ENCODE peak calls at places on chromosomes 4 and X, in six cellular contexts. H is CD4-positive, CD25-positive, alpha-beta regulatory T cell; O is fibroblast of mammary gland; G is upper lobe of right lung; A is NB4; Z is gastrocnemius medialis. X is an unnamed sample.

GRCh38 chr4:176436500-176436973 is 116.8 kb downstream of the SPCS3 start:
- DNase-seq in H (no peak), O (peak), G (no peak), A (no peak), Z (no peak), X (peak)

GRCh38 chr4:41050840-41051775 is 163.2 kb downstream of the APBB2 start:
- DNase-seq in H (no peak), O (peak), G (no peak), A (no peak), Z (no peak), X (no peak)

GRCh38 chrX:8692886-8693285 is 39.1 kb downstream of the ANOS1 start:
- DNase-seq in H (no peak), O (peak), G (no peak), A (no peak), Z (no peak), X (no peak)

GRCh38 chrX:39953879-39954278 is 143.9 kb downstream of the BCOR start:
- DNase-seq in H (no peak), O (peak), G (peak), A (no peak), Z (peak), X (no peak)

GRCh38 chrX:111387470-111387869 is 24.5 kb downstream of the DCX start:
- DNase-seq in H (no peak), O (no peak), G (no peak), A (no peak), Z (no peak), X (no peak)

GRCh38 chrX:136684120-136684519 is 36.2 kb downstream of the CD40LG start:
- DNase-seq in H (no peak), O (peak), G (no peak), A (no peak), Z (no peak), X (no peak)

GRCh38 chr4:172982151-172982590 is 186.4 kb upstream of the GALNT7 start:
- DNase-seq in H (peak), O (peak), G (no peak), A (no peak), Z (peak), X (no peak)

GRCh38 chr4:168408620-168409019 is 71.7 kb downstream of the DDX60L start:
- DNase-seq in H (no peak), O (peak), G (no peak), A (no peak), Z (peak), X (no peak)

GRCh38 chrX:132092439-132093065 is 35.3 kb downstream of the FRMD7 start:
- DNase-seq in H (peak), O (peak), G (no peak), A (peak), Z (peak), X (peak)

GRCh38 chrX:133888941-133889340 is 96.5 kb downstream of the GPC3 start:
- DNase-seq in H (no peak), O (no peak), G (no peak), A (no peak), Z (no peak), X (no peak)

GRCh38 chr4:25900901-25901500 is 13.0 kb upstream of the SMIM20 start:
- DNase-seq in H (no peak), O (no peak), G (no peak), A (no peak), Z (no peak), X (no peak)

GRCh38 chrX:154542723-154543424 is 3.8 kb downstream of the G6PD start:
- DNase-seq in H (peak), O (no peak), G (peak), A (peak), Z (peak), X (no peak)

DNA sequence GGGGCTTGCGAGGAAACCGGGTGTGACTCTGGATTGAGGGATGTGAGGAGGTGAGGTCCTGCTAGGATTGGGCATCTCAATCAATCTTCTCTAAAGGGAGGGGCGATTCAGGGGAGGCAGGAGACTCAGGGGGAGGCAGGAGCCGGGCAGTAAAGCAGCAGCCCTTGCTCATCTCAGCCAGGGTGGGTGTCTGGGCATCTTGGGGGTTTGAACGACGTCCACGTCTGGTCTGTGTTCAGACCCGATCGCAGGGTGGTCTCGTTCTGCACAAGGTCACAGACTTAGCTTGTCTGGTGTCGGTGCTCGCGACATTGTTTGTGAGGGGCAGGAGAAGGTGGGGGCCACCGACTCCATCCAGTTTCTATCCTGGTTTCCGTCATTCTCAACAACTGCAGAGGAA is 231.3 kb upstream of the PSAPL1 start:
- DNase-seq in H (no peak), O (no peak), G (no peak), A (no peak), Z (no peak), X (no peak)
- H3K4me3 ChIP-seq in H (no peak), O (no peak), G (no peak), A (no peak), Z (no peak), X (no peak)

GRCh38 chrX:103275947-103276567 is 493 bp downstream of the TCEAL5 start:
- DNase-seq in H (no peak), O (no peak), G (no peak), A (no peak), Z (no peak), X (no peak)

GRCh38 chrX:103274284-103274683 is 2.3 kb downstream of the TCEAL5 start:
- DNase-seq in H (no peak), O (no peak), G (no peak), A (no peak), Z (no peak), X (no peak)

DNA sequence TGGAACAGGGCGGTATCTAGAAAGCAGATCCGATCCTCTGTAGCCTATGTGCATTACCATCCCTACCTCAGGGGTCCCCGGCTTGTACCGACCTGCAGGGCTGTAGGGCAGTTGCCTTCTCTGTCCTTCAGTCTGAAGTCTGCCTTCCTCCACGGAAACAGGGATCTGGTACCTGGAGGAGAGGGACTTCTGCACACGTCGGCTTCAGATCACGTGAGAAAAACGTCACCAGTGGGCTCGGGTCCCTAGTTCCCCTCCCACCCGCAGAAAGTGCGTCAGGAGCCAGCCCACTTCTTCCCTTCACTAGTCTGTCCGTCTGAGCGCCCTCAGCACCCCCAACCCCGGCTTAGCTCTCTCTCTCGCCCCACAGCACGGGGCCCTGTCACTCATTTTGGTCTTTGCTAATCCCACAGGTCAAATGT is at the start of gene TCEAL5:
- DNase-seq in H (no peak), O (no peak), G (no peak), A (no peak), Z (no peak), X (no peak)
- H3K4me3 ChIP-seq in H (no peak), O (no peak), G (no peak), A (no peak), Z (no peak), X (no peak)

GRCh38 chr4:112178731-112179130 is 33.5 kb downstream of the FAM241A start:
- DNase-seq in H (peak), O (peak), G (no peak), A (no peak), Z (no peak), X (no peak)
- H3K4me3 ChIP-seq in H (no peak), O (no peak), G (no peak), A (no peak), Z (no peak), X (no peak)

GRCh38 chrX:48711162-48711928 is 14.8 kb downstream of the SUV39H1 start:
- DNase-seq in H (no peak), O (no peak), G (no peak), A (no peak), Z (no peak), X (no peak)

GRCh38 chrX:48714573-48714972 is 18.0 kb downstream of the SUV39H1 start:
- DNase-seq in H (peak), O (peak), G (no peak), A (no peak), Z (no peak), X (no peak)

GRCh38 chrX:48713847-48714246 is 17.3 kb downstream of the SUV39H1 start:
- DNase-seq in H (peak), O (no peak), G (no peak), A (no peak), Z (no peak), X (no peak)

GRCh38 chrX:48709522-48710117 is 13.1 kb downstream of the SUV39H1 start:
- DNase-seq in H (no peak), O (no peak), G (no peak), A (no peak), Z (no peak), X (no peak)

DNA sequence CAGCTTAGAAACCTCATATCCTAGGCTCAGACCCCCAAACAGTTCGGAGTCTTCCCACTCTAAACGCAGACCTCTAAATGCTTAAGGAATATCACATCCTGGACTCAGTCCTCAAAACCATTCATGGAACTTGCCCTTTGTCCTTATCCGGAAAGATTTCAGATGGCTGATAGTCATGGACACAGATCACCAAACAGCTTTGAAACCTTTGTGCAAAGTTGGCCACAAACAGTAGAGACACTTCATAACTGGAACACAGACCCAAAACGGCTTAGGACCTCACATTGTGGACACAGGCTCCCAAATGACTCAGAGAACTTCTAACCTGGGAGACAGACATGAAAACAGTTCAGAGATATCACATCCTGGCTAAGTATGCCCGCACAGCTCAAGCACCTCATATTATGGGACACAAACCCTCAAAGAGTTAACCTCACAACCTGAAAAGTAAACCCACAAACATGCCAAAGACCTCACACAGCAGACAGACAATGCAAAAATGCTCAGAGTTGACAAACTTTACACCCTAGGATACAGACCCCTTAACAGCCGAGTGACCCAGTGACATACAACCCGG is 15.5 kb downstream of the SUV39H1 start:
- DNase-seq in H (peak), O (no peak), G (no peak), A (no peak), Z (no peak), X (no peak)
- H3K4me3 ChIP-seq in H (peak), O (no peak), G (no peak), A (no peak), Z (no peak), X (no peak)

GRCh38 chrX:104565791-104566687 is at the start of gene IL1RAPL2:
- DNase-seq in H (peak), O (peak), G (peak), A (no peak), Z (no peak), X (no peak)
- H3K4me3 ChIP-seq in H (no peak), O (no peak), G (no peak), A (no peak), Z (peak), X (no peak)

GRCh38 chr4:71709961-71710360 is 73.9 kb downstream of the GC start:
- DNase-seq in H (no peak), O (no peak), G (no peak), A (no peak), Z (no peak), X (no peak)
- H3K4me3 ChIP-seq in H (no peak), O (no peak), G (no peak), A (no peak), Z (no peak), X (no peak)

GRCh38 chr4:184587746-184588145 is 61.5 kb downstream of the CASP3 start:
- DNase-seq in H (no peak), O (no peak), G (no peak), A (no peak), Z (no peak), X (no peak)
- H3K4me3 ChIP-seq in H (no peak), O (no peak), G (no peak), A (no peak), Z (no peak), X (no peak)

GRCh38 chrX:151178746-151179145 is 2.4 kb downstream of the GPR50 start:
- DNase-seq in H (no peak), O (no peak), G (no peak), A (no peak), Z (no peak), X (no peak)

GRCh38 chrX:151174581-151175282 is 1.7 kb upstream of the GPR50 start:
- DNase-seq in H (no peak), O (no peak), G (no peak), A (no peak), Z (no peak), X (no peak)

GRCh38 chrX:151176351-151176750 is at the start of gene GPR50:
- DNase-seq in H (no peak), O (no peak), G (no peak), A (no peak), Z (no peak), X (no peak)

GRCh38 chrX:151175283-151176062 is 911 bp upstream of the GPR50 start:
- DNase-seq in H (no peak), O (no peak), G (no peak), A (no peak), Z (no peak), X (no peak)

DNA sequence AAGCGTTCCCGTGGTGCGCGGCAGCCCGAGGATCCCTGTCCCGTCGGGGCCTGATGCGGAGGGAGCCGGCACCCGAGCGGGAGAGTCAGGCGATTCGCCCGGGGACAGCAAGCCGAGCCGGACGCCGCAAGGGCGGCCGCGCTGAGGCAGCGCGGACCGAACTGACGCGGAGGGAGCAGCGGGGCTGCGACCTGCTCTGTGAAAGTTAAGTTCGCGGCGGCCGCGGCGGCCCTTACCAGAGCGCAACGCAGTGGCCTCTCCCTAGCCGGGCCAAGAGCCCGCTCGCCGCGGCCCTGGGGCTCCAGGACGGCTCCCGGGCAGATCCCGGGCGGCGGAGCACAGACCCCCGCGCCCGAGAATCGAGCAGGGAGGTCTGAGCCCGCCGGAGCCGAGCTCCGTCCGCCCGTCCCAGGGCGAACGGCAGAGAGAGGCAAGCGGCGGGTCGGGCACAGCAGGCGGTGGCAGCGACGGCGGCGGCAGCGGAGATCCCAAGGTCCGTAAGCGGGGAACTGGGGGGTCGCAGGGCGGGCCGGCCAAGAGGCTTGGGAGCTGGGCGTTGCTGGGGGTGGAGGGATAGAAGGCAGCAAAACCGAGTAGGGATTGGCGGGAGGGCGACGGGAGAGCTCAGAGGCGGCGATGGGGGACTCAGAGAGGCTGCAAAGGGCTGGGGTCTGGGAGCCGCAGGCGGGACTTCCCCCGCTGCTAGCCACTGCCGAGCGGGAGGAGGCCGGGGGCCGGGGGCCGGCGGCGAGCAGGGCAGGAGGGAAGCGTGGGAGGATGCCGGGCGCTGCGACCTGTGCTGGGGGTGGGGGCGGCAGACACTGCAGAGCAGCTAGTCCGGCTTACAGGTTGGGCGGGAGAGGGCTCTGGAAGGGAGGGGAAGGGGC is 1.0 kb downstream of the GPR50 start:
- DNase-seq in H (no peak), O (no peak), G (no peak), A (peak), Z (no peak), X (no peak)
- H3K4me3 ChIP-seq in H (no peak), O (no peak), G (no peak), A (no peak), Z (no peak), X (no peak)

GRCh38 chr4:2744576-2745270 is 11.4 kb downstream of the TNIP2 start:
- DNase-seq in H (no peak), O (no peak), G (no peak), A (no peak), Z (no peak), X (no peak)

GRCh38 chr4:2745516-2745915 is 10.6 kb downstream of the TNIP2 start:
- DNase-seq in H (no peak), O (no peak), G (no peak), A (no peak), Z (no peak), X (no peak)

GRCh38 chr4:2745981-2746806 is 9.9 kb downstream of the TNIP2 start:
- DNase-seq in H (peak), O (peak), G (no peak), A (peak), Z (no peak), X (no peak)

GRCh38 chr4:2743518-2744445 is 12.4 kb downstream of the TNIP2 start:
- DNase-seq in H (no peak), O (no peak), G (no peak), A (no peak), Z (no peak), X (no peak)

DNA sequence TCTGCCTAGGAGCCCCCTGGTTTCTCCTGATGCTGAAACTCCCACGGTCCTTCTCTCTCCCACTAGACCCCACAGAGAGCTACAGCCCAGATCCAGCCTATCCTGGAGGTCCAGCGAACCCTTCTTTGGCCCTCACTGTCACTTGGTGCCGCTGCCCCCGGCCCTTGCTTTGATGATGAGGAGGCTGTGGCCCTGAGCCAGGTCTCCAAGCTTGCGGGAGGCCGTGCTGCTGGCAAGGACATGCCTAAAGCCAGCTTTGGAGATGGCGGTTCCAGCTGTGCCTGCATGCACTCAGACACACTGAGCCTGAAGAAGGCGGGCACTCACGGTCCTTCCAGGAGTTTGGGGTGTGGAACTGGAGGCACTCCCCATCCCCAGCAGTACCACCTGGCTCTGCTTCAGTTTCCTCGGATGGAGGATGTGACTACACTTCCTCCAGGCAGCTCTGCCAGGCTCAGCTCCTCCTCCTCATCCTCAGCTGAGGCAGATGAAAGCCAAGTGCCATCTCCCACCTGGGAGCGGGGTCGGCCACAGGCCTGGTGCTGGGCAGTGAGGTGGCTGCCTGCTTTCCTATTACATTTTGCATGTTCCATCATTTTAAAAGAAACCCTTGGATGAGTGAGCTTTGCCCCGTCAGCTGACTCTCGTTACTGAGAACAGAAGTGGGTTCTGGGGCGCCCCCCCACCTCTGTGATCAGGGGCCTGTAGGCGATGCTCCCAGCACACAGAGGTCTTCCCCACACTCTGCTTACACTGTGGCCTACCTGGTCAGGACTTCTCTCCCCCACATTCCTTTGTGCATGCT is 9.0 kb downstream of the TNIP2 start:
- DNase-seq in H (peak), O (no peak), G (no peak), A (no peak), Z (no peak), X (no peak)
- H3K4me3 ChIP-seq in H (peak), O (no peak), G (no peak), A (no peak), Z (no peak), X (no peak)